ENCODE peak calls at places on chromosomes 4 and X, in ten cellular contexts. One of them, this sample, is unnamed.

GRCh38 chr4:78432896-78433295 is 118.7 kb upstream of the ANXA3 start:
- DNase-seq in cardiac muscle cell: peak; percentile 2
- DNase-seq in HFF-Myc: no peak
- DNase-seq in CD8-positive, alpha-beta T cell: no peak
- DNase-seq in GM06990: no peak
- DNase-seq in fibroblast of lung: peak; percentile 67
- DNase-seq in AG10803: peak; percentile 62
- DNase-seq in aorta: no peak
- DNase-seq in uterus: no peak
- DNase-seq in choroid plexus epithelial cell: peak; percentile 10
- DNase-seq in this sample: no peak

GRCh38 chr4:173699841-173700475 is 169.9 kb upstream of the HAND2 start:
- DNase-seq in cardiac muscle cell: no peak
- DNase-seq in HFF-Myc: no peak
- DNase-seq in CD8-positive, alpha-beta T cell: no peak
- DNase-seq in GM06990: no peak
- DNase-seq in fibroblast of lung: no peak
- DNase-seq in AG10803: no peak
- DNase-seq in aorta: no peak
- DNase-seq in uterus: no peak
- DNase-seq in choroid plexus epithelial cell: no peak
- DNase-seq in this sample: no peak

GRCh38 chr4:48963042-48963679 is 22.9 kb upstream of the CWH43 start:
- DNase-seq in cardiac muscle cell: peak; percentile 87
- DNase-seq in HFF-Myc: peak; percentile 65
- DNase-seq in CD8-positive, alpha-beta T cell: peak; percentile 65
- DNase-seq in GM06990: no peak
- DNase-seq in fibroblast of lung: peak; percentile 79
- DNase-seq in AG10803: peak; percentile 86
- DNase-seq in aorta: peak; percentile 77
- DNase-seq in uterus: peak; percentile 61
- DNase-seq in choroid plexus epithelial cell: peak; percentile 95
- DNase-seq in this sample: peak; percentile 80

GRCh38 chr4:150207871-150208270 is 129.6 kb downstream of the DCLK2 start:
- DNase-seq in cardiac muscle cell: no peak
- DNase-seq in HFF-Myc: no peak
- DNase-seq in CD8-positive, alpha-beta T cell: no peak
- DNase-seq in GM06990: no peak
- DNase-seq in fibroblast of lung: no peak
- DNase-seq in AG10803: no peak
- DNase-seq in aorta: no peak
- DNase-seq in uterus: no peak
- DNase-seq in choroid plexus epithelial cell: no peak
- DNase-seq in this sample: no peak

GRCh38 chr4:38313175-38313574 is 350.8 kb upstream of the KLF3 start:
- DNase-seq in cardiac muscle cell: no peak
- DNase-seq in HFF-Myc: no peak
- DNase-seq in CD8-positive, alpha-beta T cell: no peak
- DNase-seq in GM06990: no peak
- DNase-seq in fibroblast of lung: no peak
- DNase-seq in AG10803: no peak
- DNase-seq in aorta: no peak
- DNase-seq in uterus: no peak
- DNase-seq in choroid plexus epithelial cell: no peak
- DNase-seq in this sample: no peak

GRCh38 chrX:86148024-86148511 is at the start of gene DACH2:
- DNase-seq in cardiac muscle cell: peak; percentile 90
- DNase-seq in HFF-Myc: no peak
- DNase-seq in CD8-positive, alpha-beta T cell: peak; percentile 0
- DNase-seq in GM06990: peak; percentile 32
- DNase-seq in fibroblast of lung: peak; percentile 45
- DNase-seq in AG10803: peak; percentile 33
- DNase-seq in aorta: peak; percentile 74
- DNase-seq in uterus: peak; percentile 77
- DNase-seq in choroid plexus epithelial cell: peak; percentile 81
- DNase-seq in this sample: no peak

GRCh38 chr4:15895517-15895916 is 43.0 kb downstream of the FGFBP1 start:
- DNase-seq in cardiac muscle cell: no peak
- DNase-seq in HFF-Myc: no peak
- DNase-seq in CD8-positive, alpha-beta T cell: no peak
- DNase-seq in GM06990: no peak
- DNase-seq in fibroblast of lung: peak; percentile 88
- DNase-seq in AG10803: peak; percentile 63
- DNase-seq in aorta: no peak
- DNase-seq in uterus: no peak
- DNase-seq in choroid plexus epithelial cell: no peak
- DNase-seq in this sample: no peak

GRCh38 chrX:132086717-132087116 is 41.1 kb downstream of the FRMD7 start:
- DNase-seq in cardiac muscle cell: no peak
- DNase-seq in HFF-Myc: no peak
- DNase-seq in CD8-positive, alpha-beta T cell: no peak
- DNase-seq in GM06990: no peak
- DNase-seq in fibroblast of lung: peak; percentile 24
- DNase-seq in AG10803: peak; percentile 1
- DNase-seq in aorta: no peak
- DNase-seq in uterus: no peak
- DNase-seq in choroid plexus epithelial cell: peak; percentile 13
- DNase-seq in this sample: no peak

GRCh38 chr4:154838694-154839093 is 57.6 kb downstream of the RBM46 start:
- DNase-seq in cardiac muscle cell: no peak
- DNase-seq in HFF-Myc: no peak
- DNase-seq in CD8-positive, alpha-beta T cell: no peak
- DNase-seq in GM06990: no peak
- DNase-seq in fibroblast of lung: no peak
- DNase-seq in AG10803: no peak
- DNase-seq in aorta: no peak
- DNase-seq in uterus: no peak
- DNase-seq in choroid plexus epithelial cell: no peak
- DNase-seq in this sample: no peak

GRCh38 chr4:26069218-26069617 is 155.2 kb downstream of the SMIM20 start:
- DNase-seq in cardiac muscle cell: peak; percentile 7
- DNase-seq in HFF-Myc: no peak
- DNase-seq in CD8-positive, alpha-beta T cell: no peak
- DNase-seq in GM06990: no peak
- DNase-seq in fibroblast of lung: peak; percentile 50
- DNase-seq in AG10803: no peak
- DNase-seq in aorta: no peak
- DNase-seq in uterus: no peak
- DNase-seq in choroid plexus epithelial cell: peak; percentile 70
- DNase-seq in this sample: peak; percentile 15

GRCh38 chrX:110204986-110205385 is 112.9 kb downstream of the AMMECR1 start:
- DNase-seq in cardiac muscle cell: no peak
- DNase-seq in HFF-Myc: no peak
- DNase-seq in CD8-positive, alpha-beta T cell: no peak
- DNase-seq in GM06990: no peak
- DNase-seq in fibroblast of lung: peak; percentile 83
- DNase-seq in AG10803: peak; percentile 84
- DNase-seq in aorta: no peak
- DNase-seq in uterus: no peak
- DNase-seq in choroid plexus epithelial cell: peak; percentile 77
- DNase-seq in this sample: no peak

GRCh38 chrX:77398341-77398740 is 48.8 kb upstream of the FGF16 start:
- DNase-seq in cardiac muscle cell: no peak
- DNase-seq in HFF-Myc: peak; percentile 50
- DNase-seq in CD8-positive, alpha-beta T cell: no peak
- DNase-seq in GM06990: no peak
- DNase-seq in fibroblast of lung: no peak
- DNase-seq in AG10803: peak; percentile 66
- DNase-seq in aorta: no peak
- DNase-seq in uterus: no peak
- DNase-seq in choroid plexus epithelial cell: no peak
- DNase-seq in this sample: peak; percentile 16

GRCh38 chr4:76208005-76208765 is 5.4 kb downstream of the SCARB2 start:
- DNase-seq in cardiac muscle cell: no peak
- DNase-seq in HFF-Myc: peak; percentile 82
- DNase-seq in CD8-positive, alpha-beta T cell: no peak
- DNase-seq in GM06990: no peak
- DNase-seq in fibroblast of lung: peak; percentile 80
- DNase-seq in AG10803: peak; percentile 88
- DNase-seq in aorta: peak; percentile 89
- DNase-seq in uterus: peak; percentile 73
- DNase-seq in choroid plexus epithelial cell: peak; percentile 95
- DNase-seq in this sample: no peak

GRCh38 chr4:19381068-19381467 is 870.6 kb upstream of the SLIT2 start:
- DNase-seq in cardiac muscle cell: no peak
- DNase-seq in HFF-Myc: peak; percentile 17
- DNase-seq in CD8-positive, alpha-beta T cell: no peak
- DNase-seq in GM06990: no peak
- DNase-seq in fibroblast of lung: peak; percentile 74
- DNase-seq in AG10803: peak; percentile 69
- DNase-seq in aorta: no peak
- DNase-seq in uterus: no peak
- DNase-seq in choroid plexus epithelial cell: peak; percentile 77
- DNase-seq in this sample: no peak

GRCh38 chr4:81069706-81070331 is 39.3 kb downstream of the BMP3 start:
- DNase-seq in cardiac muscle cell: peak; percentile 91
- DNase-seq in HFF-Myc: peak; percentile 80
- DNase-seq in CD8-positive, alpha-beta T cell: peak; percentile 24
- DNase-seq in GM06990: peak; percentile 74
- DNase-seq in fibroblast of lung: peak; percentile 70
- DNase-seq in AG10803: peak; percentile 85
- DNase-seq in aorta: peak; percentile 46
- DNase-seq in uterus: peak; percentile 28
- DNase-seq in choroid plexus epithelial cell: peak; percentile 96
- DNase-seq in this sample: peak; percentile 88

GRCh38 chrX:119753001-119753400 is 5.4 kb upstream of the SOWAHD start:
- DNase-seq in cardiac muscle cell: no peak
- DNase-seq in HFF-Myc: no peak
- DNase-seq in CD8-positive, alpha-beta T cell: no peak
- DNase-seq in GM06990: no peak
- DNase-seq in fibroblast of lung: no peak
- DNase-seq in AG10803: no peak
- DNase-seq in aorta: no peak
- DNase-seq in uterus: no peak
- DNase-seq in choroid plexus epithelial cell: no peak
- DNase-seq in this sample: no peak

GRCh38 chr4:7581477-7581876 is 146.7 kb upstream of the PSAPL1 start:
- DNase-seq in cardiac muscle cell: peak; percentile 94
- DNase-seq in HFF-Myc: peak; percentile 29
- DNase-seq in CD8-positive, alpha-beta T cell: no peak
- DNase-seq in GM06990: no peak
- DNase-seq in fibroblast of lung: peak; percentile 32
- DNase-seq in AG10803: no peak
- DNase-seq in aorta: no peak
- DNase-seq in uterus: no peak
- DNase-seq in choroid plexus epithelial cell: peak; percentile 21
- DNase-seq in this sample: peak; percentile 28

GRCh38 chr4:138241281-138242075 is 671 bp downstream of the SLC7A11 start:
- DNase-seq in cardiac muscle cell: no peak
- DNase-seq in HFF-Myc: no peak
- DNase-seq in CD8-positive, alpha-beta T cell: no peak
- DNase-seq in GM06990: peak; percentile 22
- DNase-seq in fibroblast of lung: peak; percentile 56
- DNase-seq in AG10803: peak; percentile 78
- DNase-seq in aorta: no peak
- DNase-seq in uterus: no peak
- DNase-seq in choroid plexus epithelial cell: peak; percentile 46
- DNase-seq in this sample: no peak

GRCh38 chrX:71195959-71196727 is 26.9 kb upstream of the GJB1 start:
- DNase-seq in cardiac muscle cell: no peak
- DNase-seq in HFF-Myc: no peak
- DNase-seq in CD8-positive, alpha-beta T cell: no peak
- DNase-seq in GM06990: no peak
- DNase-seq in fibroblast of lung: no peak
- DNase-seq in AG10803: no peak
- DNase-seq in aorta: no peak
- DNase-seq in uterus: no peak
- DNase-seq in choroid plexus epithelial cell: no peak
- DNase-seq in this sample: no peak
- H3K4me3 ChIP-seq in cardiac muscle cell: no peak overlapping the region
- H3K4me3 ChIP-seq in HFF-Myc: no peak overlapping the region
- H3K4me3 ChIP-seq in CD8-positive, alpha-beta T cell: peak overlapping the region; percentile 50
- H3K4me3 ChIP-seq in GM06990: peak overlapping the region; percentile 63
- H3K4me3 ChIP-seq in fibroblast of lung: no peak overlapping the region
- H3K4me3 ChIP-seq in AG10803: no peak overlapping the region
- H3K4me3 ChIP-seq in aorta: no peak overlapping the region
- H3K4me3 ChIP-seq in uterus: no peak overlapping the region
- H3K4me3 ChIP-seq in choroid plexus epithelial cell: no peak overlapping the region
- H3K4me3 ChIP-seq in this sample: no peak overlapping the region

GRCh38 chrX:51456814-51457213 is 39.6 kb downstream of the NUDT11 start:
- DNase-seq in cardiac muscle cell: peak; percentile 36
- DNase-seq in HFF-Myc: no peak
- DNase-seq in CD8-positive, alpha-beta T cell: no peak
- DNase-seq in GM06990: no peak
- DNase-seq in fibroblast of lung: peak; percentile 1
- DNase-seq in AG10803: no peak
- DNase-seq in aorta: no peak
- DNase-seq in uterus: no peak
- DNase-seq in choroid plexus epithelial cell: peak; percentile 8
- DNase-seq in this sample: no peak
- H3K4me3 ChIP-seq in cardiac muscle cell: no peak overlapping the region
- H3K4me3 ChIP-seq in HFF-Myc: no peak overlapping the region
- H3K4me3 ChIP-seq in CD8-positive, alpha-beta T cell: no peak overlapping the region
- H3K4me3 ChIP-seq in GM06990: no peak overlapping the region
- H3K4me3 ChIP-seq in fibroblast of lung: no peak overlapping the region
- H3K4me3 ChIP-seq in AG10803: no peak overlapping the region
- H3K4me3 ChIP-seq in aorta: no peak overlapping the region
- H3K4me3 ChIP-seq in uterus: no peak overlapping the region
- H3K4me3 ChIP-seq in choroid plexus epithelial cell: no peak overlapping the region
- H3K4me3 ChIP-seq in this sample: no peak overlapping the region

GRCh38 chr4:163330828-163331628 is 1.4 kb downstream of the NPY1R start:
- DNase-seq in cardiac muscle cell: no peak
- DNase-seq in HFF-Myc: no peak
- DNase-seq in CD8-positive, alpha-beta T cell: no peak
- DNase-seq in GM06990: no peak
- DNase-seq in fibroblast of lung: no peak
- DNase-seq in AG10803: no peak
- DNase-seq in aorta: peak; percentile 46
- DNase-seq in uterus: no peak
- DNase-seq in choroid plexus epithelial cell: no peak
- DNase-seq in this sample: no peak
- H3K4me3 ChIP-seq in cardiac muscle cell: peak overlapping the region; percentile 71
- H3K4me3 ChIP-seq in HFF-Myc: no peak overlapping the region
- H3K4me3 ChIP-seq in CD8-positive, alpha-beta T cell: no peak overlapping the region
- H3K4me3 ChIP-seq in GM06990: no peak overlapping the region
- H3K4me3 ChIP-seq in fibroblast of lung: peak overlapping the region; percentile 10
- H3K4me3 ChIP-seq in AG10803: no peak overlapping the region
- H3K4me3 ChIP-seq in aorta: peak overlapping the region; percentile 21
- H3K4me3 ChIP-seq in uterus: peak overlapping the region; percentile 43
- H3K4me3 ChIP-seq in choroid plexus epithelial cell: peak overlapping the region; percentile 59
- H3K4me3 ChIP-seq in this sample: no peak overlapping the region

DNA sequence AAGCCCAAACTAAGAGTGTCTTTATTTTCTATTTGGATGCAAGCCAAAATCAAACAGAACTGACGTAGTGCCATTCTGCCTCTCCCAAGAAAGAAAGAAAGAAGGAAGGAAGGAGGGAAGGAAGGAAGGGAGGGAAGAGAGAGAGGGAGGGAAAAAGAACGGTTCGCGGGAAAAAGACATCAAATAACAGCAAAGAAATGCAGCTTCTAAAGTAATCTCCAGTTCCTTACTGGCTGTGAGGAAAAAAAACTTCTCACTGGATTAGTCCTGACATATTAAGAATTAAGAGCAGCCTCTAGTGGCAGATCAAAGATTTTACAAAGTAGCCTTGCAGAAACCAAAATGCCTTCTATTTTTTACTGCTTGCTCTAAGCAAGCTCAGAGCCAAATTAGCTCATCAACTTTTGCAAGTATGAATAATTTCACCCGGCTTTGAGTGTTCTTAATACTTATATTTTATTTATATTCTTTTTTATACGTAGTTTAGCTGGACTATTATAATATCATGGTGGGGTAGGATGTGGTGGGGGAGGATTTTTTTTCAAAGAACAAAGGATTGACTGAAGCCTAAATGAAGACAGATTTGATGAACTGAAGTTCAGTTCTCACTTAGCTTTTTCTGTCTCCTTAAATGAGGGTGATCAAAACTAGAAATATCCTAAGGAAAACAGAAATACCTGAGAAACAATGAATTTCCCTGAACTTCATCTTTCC is 36.6 kb downstream of the PITX2 start:
- DNase-seq in cardiac muscle cell: peak; percentile 23
- DNase-seq in HFF-Myc: peak; percentile 19
- DNase-seq in CD8-positive, alpha-beta T cell: no peak
- DNase-seq in GM06990: no peak
- DNase-seq in fibroblast of lung: peak; percentile 73
- DNase-seq in AG10803: peak; percentile 81
- DNase-seq in aorta: no peak
- DNase-seq in uterus: no peak
- DNase-seq in choroid plexus epithelial cell: peak; percentile 87
- DNase-seq in this sample: peak; percentile 23
- H3K4me3 ChIP-seq in cardiac muscle cell: no peak overlapping the region
- H3K4me3 ChIP-seq in HFF-Myc: no peak overlapping the region
- H3K4me3 ChIP-seq in CD8-positive, alpha-beta T cell: no peak overlapping the region
- H3K4me3 ChIP-seq in GM06990: no peak overlapping the region
- H3K4me3 ChIP-seq in fibroblast of lung: peak overlapping the region; percentile 45
- H3K4me3 ChIP-seq in AG10803: peak overlapping the region; percentile 49
- H3K4me3 ChIP-seq in aorta: no peak overlapping the region
- H3K4me3 ChIP-seq in uterus: no peak overlapping the region
- H3K4me3 ChIP-seq in choroid plexus epithelial cell: peak overlapping the region; percentile 29
- H3K4me3 ChIP-seq in this sample: no peak overlapping the region

This sample was measured in Jurkat, Clone E6-1.